ENCODE peak calls at places on chromosome 19, in four cellular contexts. E is IMR-90, F is H1, W is mesendoderm. P is an unnamed sample.

GRCh38 chr19:8143041-8143440 is 6.4 kb downstream of the FBN3 start:
- DNase-seq in W (no peak), F (no peak), E (no peak), P (no peak)

GRCh38 chr19:51448011-51448744 is 10.1 kb downstream of the SIGLEC8 start:
- DNase-seq in W (no peak), E (no peak), F (no peak), P (no peak)

GRCh38 chr19:18967358-18968146 is 26.5 kb upstream of the HOMER3 start:
- DNase-seq in E (peak), W (no peak), F (no peak), P (no peak)

GRCh38 chr19:29620931-29621351 is 14.9 kb downstream of the POP4 start:
- DNase-seq in W (no peak), E (no peak), F (no peak), P (no peak)

GRCh38 chr19:801030-801860 is 4.0 kb downstream of the PTBP1 start:
- DNase-seq in E (no peak), F (no peak), W (no peak), P (no peak)

GRCh38 chr19:54114340-54114826 is 1.1 kb downstream of the TFPT start:
- DNase-seq in W (no peak), F (no peak), E (peak), P (no peak)

GRCh38 chr19:18392936-18393335 is 4.5 kb downstream of the LRRC25 start:
- DNase-seq in F (no peak), W (no peak), E (no peak), P (no peak)

GRCh38 chr19:7862413-7862951 is 11.7 kb downstream of the PRR36 start:
- DNase-seq in E (peak), F (peak), W (peak), P (peak)

GRCh38 chr19:42497492-42498226 is 30.6 kb downstream of the CEACAM1 start:
- DNase-seq in W (no peak), F (no peak), E (no peak), P (no peak)

GRCh38 chr19:48487944-48488343 is 18.8 kb downstream of the CYTH2 start:
- DNase-seq in W (no peak), E (peak), F (no peak), P (no peak)

GRCh38 chr19:6674868-6675305 is 4.9 kb upstream of the TNFSF14 start:
- DNase-seq in E (peak), F (peak), W (peak), P (peak)

GRCh38 chr19:58218899-58219298 is 9.8 kb upstream of the ZNF544 start:
- DNase-seq in E (no peak), W (peak), F (no peak), P (peak)

GRCh38 chr19:41587101-41587837 is 11.3 kb downstream of the CEACAM21 start:
- DNase-seq in E (no peak), W (no peak), F (no peak), P (no peak)

GRCh38 chr19:31253816-31254551 is 95.3 kb downstream of the TSHZ3 start:
- DNase-seq in E (peak), W (peak), F (no peak), P (no peak)

GRCh38 chr19:31255174-31255862 is 93.9 kb downstream of the TSHZ3 start:
- DNase-seq in F (no peak), E (no peak), W (no peak), P (no peak)

GRCh38 chr19:31249217-31249616 is 100.0 kb downstream of the TSHZ3 start:
- DNase-seq in E (no peak), F (no peak), W (no peak), P (no peak)

GRCh38 chr19:31254611-31255010 is 94.6 kb downstream of the TSHZ3 start:
- DNase-seq in F (no peak), W (no peak), E (no peak), P (no peak)

DNA sequence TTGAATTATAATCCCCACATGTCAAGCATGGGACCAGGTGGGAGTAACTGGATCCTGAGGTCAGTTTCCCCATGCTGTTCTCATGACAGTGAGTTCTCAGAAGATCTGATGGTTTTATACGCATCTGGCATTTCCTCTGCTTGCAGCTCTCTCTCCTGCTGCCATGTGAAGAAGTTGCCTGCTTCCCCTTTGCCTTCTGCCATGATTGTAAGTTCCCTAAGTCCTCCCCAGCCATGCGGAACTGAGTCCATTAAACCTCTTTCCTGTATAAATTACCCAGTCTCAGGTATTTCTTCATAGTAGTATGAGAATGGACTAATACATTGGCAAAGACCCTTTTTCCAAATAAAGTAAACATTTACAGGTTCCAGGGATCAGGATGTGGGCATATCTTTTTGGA is 96.8 kb downstream of the TSHZ3 start:
- DNase-seq in F (no peak), E (no peak), W (no peak), P (no peak)
- H3K56ac ChIP-seq in F (no peak), E (no peak), W (no peak), P (no peak)

GRCh38 chr19:21321134-21321533 is 8.1 kb downstream of the ZNF708 start:
- DNase-seq in F (no peak), W (no peak), E (no peak), P (no peak)
- H3K18ac ChIP-seq in F (no peak), W (no peak), E (no peak), P (no peak)

GRCh38 chr19:5045956-5046338 is 77.0 kb downstream of the KDM4B start:
- DNase-seq in E (no peak), W (no peak), F (no peak), P (no peak)
- H3K9ac ChIP-seq in E (no peak), W (no peak), F (no peak), P (no peak)

DNA sequence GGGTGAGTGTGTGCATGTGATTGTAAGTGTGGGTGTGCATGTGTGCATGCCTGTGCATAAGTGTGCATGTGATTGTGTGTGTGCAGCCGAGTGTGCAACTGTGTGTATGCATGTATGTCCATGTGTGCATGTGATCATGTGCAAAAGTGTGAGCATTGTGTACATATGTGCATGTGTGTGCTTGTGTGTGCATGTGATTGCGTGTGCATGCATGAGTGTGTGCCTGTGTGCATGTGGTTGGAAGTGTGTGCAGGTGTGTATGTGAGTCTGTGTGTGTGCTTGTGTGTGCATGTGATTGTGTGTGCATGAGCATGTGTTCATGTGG is 3.5 kb downstream of the PODNL1 start:
- DNase-seq in W (no peak), E (no peak), F (no peak), P (no peak)
- H3K56ac ChIP-seq in W (no peak), E (no peak), F (no peak), P (no peak)

GRCh38 chr19:12564016-12564664 is 12.9 kb upstream of the ZNF564 start:
- DNase-seq in W (peak), E (peak), F (peak), P (peak)
- H3K18ac ChIP-seq in W (no peak), E (no peak), F (no peak), P (no peak)

GRCh38 chr19:45819769-45820168 is 4.7 kb upstream of the RSPH6A start:
- DNase-seq in F (no peak), W (no peak), E (no peak), P (no peak)

GRCh38 chr19:45815501-45816216 is 551 bp upstream of the RSPH6A start:
- DNase-seq in F (peak), E (no peak), W (peak), P (peak)

GRCh38 chr19:45816236-45817009 is 1.3 kb upstream of the RSPH6A start:
- DNase-seq in E (no peak), W (no peak), F (no peak), P (no peak)

GRCh38 chr19:45817010-45817724 is 2.1 kb upstream of the RSPH6A start:
- DNase-seq in E (peak), W (peak), F (peak), P (peak)

DNA sequence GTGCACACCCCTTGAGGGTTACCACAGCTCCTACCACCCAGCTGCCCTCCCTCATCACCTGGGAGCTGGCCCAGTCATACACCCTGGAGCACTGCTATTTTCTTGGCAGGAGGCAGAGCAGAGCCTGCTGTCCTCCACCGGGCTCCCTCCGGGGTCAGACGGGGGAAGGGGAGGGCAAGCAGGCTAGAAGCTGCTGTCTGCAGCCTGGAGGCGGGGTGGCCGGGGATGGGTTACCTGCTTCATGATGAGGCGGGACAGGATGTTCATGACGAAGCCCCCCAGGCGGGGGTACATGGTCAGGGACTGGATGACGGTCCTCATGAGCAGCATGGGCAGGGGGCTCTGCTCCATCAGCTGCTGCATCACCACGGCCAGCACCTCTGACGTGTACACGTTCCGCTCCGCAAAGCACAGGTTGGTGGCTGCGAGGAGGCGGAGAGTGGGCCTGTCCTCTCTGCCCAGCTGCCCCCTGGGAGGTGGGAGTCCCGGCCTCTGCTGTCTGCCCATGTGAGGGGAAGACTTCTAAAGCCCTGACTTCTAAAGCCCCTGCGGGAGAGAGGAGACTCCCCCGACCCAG is 2.7 kb upstream of the RSPH6A start:
- DNase-seq in F (no peak), W (peak), E (no peak), P (peak)
- H3K9ac ChIP-seq in F (no peak), W (peak), E (no peak), P (no peak)

DNA sequence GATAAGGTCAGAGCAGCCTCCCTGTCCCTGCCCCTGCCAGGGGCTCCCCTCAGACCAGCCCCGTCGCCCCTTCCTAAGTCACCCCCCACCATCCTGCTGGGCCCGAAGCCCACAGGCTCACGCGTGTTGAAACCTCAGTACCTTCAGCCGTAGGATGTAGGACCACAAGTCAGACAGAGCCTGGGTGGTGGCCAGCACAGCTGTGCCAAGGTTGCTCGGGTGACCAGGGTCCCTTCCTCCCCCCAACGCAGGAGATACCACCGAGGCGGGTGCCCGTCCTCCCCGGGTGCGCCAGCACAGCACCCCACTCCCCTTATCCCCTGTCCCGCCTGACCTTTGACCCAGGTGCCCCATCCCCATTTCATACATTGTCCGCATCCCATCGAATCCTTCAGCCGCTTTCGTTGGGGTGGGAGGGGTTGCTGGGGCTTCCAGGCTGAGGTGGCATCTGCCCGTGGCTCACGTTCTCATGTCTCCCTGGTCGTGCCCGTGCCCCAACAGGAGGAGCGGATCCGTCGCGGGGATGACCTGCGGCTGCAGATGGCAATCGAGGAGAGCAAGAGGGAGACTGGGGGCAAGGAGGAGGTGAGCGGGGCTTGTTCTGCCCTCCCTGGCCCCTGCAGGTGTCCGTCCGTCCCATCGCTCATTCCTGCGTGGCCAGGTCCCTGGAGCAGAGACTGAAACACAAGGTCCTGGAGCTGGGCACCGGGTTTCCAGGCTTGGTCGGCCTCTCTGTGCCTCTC is 14.5 kb downstream of the EPN1 start:
- DNase-seq in W (no peak), E (no peak), F (no peak), P (no peak)
- H3K56ac ChIP-seq in W (no peak), E (no peak), F (no peak), P (no peak)

GRCh38 chr19:37914908-37915307 is 7.9 kb downstream of the SIPA1L3 start:
- DNase-seq in E (no peak), W (no peak), F (no peak), P (no peak)

GRCh38 chr19:37925212-37925611 is 18.2 kb downstream of the SIPA1L3 start:
- DNase-seq in E (no peak), W (no peak), F (no peak), P (no peak)

GRCh38 chr19:37926255-37926654 is 19.2 kb downstream of the SIPA1L3 start:
- DNase-seq in W (no peak), F (no peak), E (no peak), P (no peak)

GRCh38 chr19:37926711-37927110 is 19.7 kb downstream of the SIPA1L3 start:
- DNase-seq in E (no peak), W (no peak), F (no peak), P (no peak)

DNA sequence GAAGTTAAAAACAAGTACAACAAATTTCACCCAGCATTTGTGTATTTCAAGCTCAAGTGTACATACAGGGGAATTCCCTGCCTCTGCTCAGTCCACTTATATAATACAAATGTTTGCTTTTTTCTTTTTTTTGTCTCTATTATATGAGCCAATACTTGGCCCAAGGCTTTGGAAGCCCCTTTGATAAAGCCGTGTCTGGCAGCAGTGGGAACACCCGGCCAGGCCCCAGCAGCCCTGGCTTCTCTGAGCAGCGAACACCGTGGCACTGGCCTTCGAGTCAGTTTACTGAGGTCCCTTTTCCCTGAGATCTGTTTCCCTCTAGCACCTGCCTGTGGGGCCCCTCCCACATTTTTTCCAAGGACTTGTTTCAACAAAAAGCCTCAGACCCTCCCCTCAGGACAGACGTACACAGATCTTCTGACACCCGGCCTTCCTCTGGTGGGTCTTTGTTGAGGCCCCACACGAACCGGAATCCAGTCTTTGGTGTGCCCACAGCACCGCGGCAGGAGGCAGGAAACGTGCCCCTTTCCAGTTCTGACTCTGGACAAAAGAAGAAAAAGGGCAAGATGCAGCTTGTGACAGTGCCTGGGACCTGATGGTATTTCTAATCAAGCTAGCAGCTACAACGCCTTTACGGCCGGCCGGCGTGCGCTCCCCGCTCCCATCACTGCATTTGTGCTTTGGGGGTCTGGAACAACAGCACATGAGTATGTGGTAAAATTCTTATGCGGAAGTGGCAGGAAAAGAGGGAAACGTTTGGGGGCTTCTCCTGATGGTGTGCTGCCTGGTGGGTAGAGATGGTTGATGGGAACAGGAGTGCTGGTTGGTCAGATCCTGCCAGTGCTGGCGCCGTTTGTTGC is 13.8 kb downstream of the SIPA1L3 start:
- DNase-seq in F (no peak), W (no peak), E (no peak), P (no peak)
- H3K18ac ChIP-seq in F (no peak), W (no peak), E (no peak), P (no peak)

GRCh38 chr19:45159971-45160324 is 834 bp downstream of the NKPD1 start:
- DNase-seq in E (no peak), F (no peak), W (no peak), P (no peak)

GRCh38 chr19:45161715-45162463 is 1.1 kb upstream of the NKPD1 start:
- DNase-seq in F (no peak), E (peak), W (peak), P (peak)

GRCh38 chr19:45162464-45163143 is 1.8 kb upstream of the NKPD1 start:
- DNase-seq in F (no peak), E (no peak), W (no peak), P (no peak)

GRCh38 chr19:45159204-45159970 is 1.4 kb downstream of the NKPD1 start:
- DNase-seq in W (no peak), E (no peak), F (no peak), P (no peak)

GRCh38 chr19:45160870-45161714 is at the start of gene NKPD1:
- DNase-seq in F (no peak), W (no peak), E (no peak), P (peak)
- H3K9ac ChIP-seq in F (no peak), W (no peak), E (no peak), P (no peak)

DNA sequence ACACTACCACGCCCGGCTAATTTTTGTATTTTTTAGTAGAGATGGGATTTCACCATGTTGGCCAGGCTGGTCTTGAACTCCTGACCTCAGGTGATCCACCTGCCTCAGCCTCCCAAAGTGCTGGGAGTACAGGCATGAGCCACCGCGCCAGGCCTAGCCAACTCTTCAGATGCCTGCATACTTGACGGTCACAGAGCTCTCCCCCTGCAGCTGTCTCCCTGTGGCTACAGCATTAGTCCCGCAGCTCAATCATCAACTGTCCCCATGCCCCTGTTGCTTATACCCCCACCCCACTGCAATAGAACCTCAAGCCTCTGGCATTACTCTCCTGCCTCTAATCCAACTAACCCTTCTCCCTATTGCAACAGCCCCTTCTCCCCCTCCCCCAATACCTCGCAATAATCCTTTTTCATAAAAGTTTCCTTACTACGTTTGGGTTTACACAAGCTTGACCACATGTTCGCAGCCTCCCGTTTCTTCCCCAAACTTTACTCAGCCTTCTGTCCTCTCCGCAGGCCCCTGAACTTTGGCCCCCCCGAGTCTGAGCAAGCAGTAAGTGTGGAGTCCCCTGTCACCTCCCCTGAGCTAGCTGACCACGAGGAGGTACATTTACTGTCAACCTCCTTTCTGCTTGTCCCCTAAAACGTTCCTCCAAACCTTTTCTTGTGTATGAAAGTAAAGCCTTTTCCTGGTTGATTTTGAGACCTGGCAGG is 1.7 kb downstream of the ZNF77 start:
- DNase-seq in E (no peak), W (no peak), F (no peak), P (no peak)
- H3K56ac ChIP-seq in E (no peak), W (no peak), F (no peak), P (no peak)

P was measured in H9.